ENCODE peak calls at places on chromosomes 7 and 10, in five cellular contexts. One of them, this sample, is unnamed.

GRCh38 chr7:24378871-24379608 is 95.0 kb downstream of the NPY start:
- DNase-seq in K562: no peak
- DNase-seq in H1: no peak
- DNase-seq in GM12892: no peak
- DNase-seq in HepG2: no peak
- DNase-seq in this sample: no peak

GRCh38 chr10:128759174-128759573 is 633.0 kb upstream of the MKI67 start:
- DNase-seq in H1: no peak
- DNase-seq in K562: no peak
- DNase-seq in GM12892: no peak
- DNase-seq in HepG2: no peak
- DNase-seq in this sample: no peak

GRCh38 chr7:69739906-69740545 is 141.8 kb downstream of the AUTS2 start:
- DNase-seq in HepG2: no peak
- DNase-seq in K562: no peak
- DNase-seq in H1: no peak
- DNase-seq in GM12892: no peak
- DNase-seq in this sample: no peak

GRCh38 chr10:102114861-102115618 is 5.1 kb downstream of the LDB1 start:
- DNase-seq in K562: peak; percentile 92
- DNase-seq in HepG2: peak; percentile 79
- DNase-seq in GM12892: peak; percentile 76
- DNase-seq in H1: peak; percentile 85
- DNase-seq in this sample: peak; percentile 84

GRCh38 chr7:5419523-5420107 is 4.0 kb downstream of the TNRC18 start:
- DNase-seq in H1: peak; percentile 81
- DNase-seq in K562: no peak
- DNase-seq in HepG2: peak; percentile 59
- DNase-seq in GM12892: no peak
- DNase-seq in this sample: no peak

GRCh38 chr10:110401401-110402076 is 96.2 kb upstream of the DUSP5 start:
- DNase-seq in GM12892: no peak
- DNase-seq in K562: no peak
- DNase-seq in HepG2: no peak
- DNase-seq in H1: no peak
- DNase-seq in this sample: no peak

GRCh38 chr7:123537026-123537642 is 2.7 kb upstream of the IQUB start:
- DNase-seq in K562: peak; percentile 54
- DNase-seq in HepG2: peak; percentile 13
- DNase-seq in H1: no peak
- DNase-seq in GM12892: no peak
- DNase-seq in this sample: no peak

GRCh38 chr10:114881916-114882315 is 56.1 kb upstream of the TRUB1 start:
- DNase-seq in GM12892: no peak
- DNase-seq in HepG2: no peak
- DNase-seq in K562: no peak
- DNase-seq in H1: no peak
- DNase-seq in this sample: no peak

GRCh38 chr7:135669774-135670173 is 7.5 kb downstream of the STMP1 start:
- DNase-seq in K562: no peak
- DNase-seq in HepG2: no peak
- DNase-seq in H1: no peak
- DNase-seq in GM12892: no peak
- DNase-seq in this sample: no peak

GRCh38 chr10:125995726-125996304 is 99.5 kb downstream of the FANK1 start:
- DNase-seq in H1: no peak
- DNase-seq in HepG2: no peak
- DNase-seq in GM12892: no peak
- DNase-seq in K562: no peak
- DNase-seq in this sample: no peak

GRCh38 chr10:91617073-91617580 is 15.7 kb downstream of the PPP1R3C start:
- DNase-seq in GM12892: no peak
- DNase-seq in H1: no peak
- DNase-seq in K562: no peak
- DNase-seq in HepG2: no peak
- DNase-seq in this sample: no peak

GRCh38 chr7:43313628-43314378 is 201.4 kb downstream of the HECW1 start:
- DNase-seq in HepG2: no peak
- DNase-seq in K562: no peak
- DNase-seq in H1: no peak
- DNase-seq in GM12892: no peak
- DNase-seq in this sample: no peak

GRCh38 chr10:106525871-106526270 is 638.6 kb downstream of the SORCS1 start:
- DNase-seq in GM12892: no peak
- DNase-seq in K562: no peak
- DNase-seq in HepG2: no peak
- DNase-seq in H1: no peak
- DNase-seq in this sample: no peak

GRCh38 chr10:93742633-93743349 is 14.9 kb upstream of the LGI1 start:
- DNase-seq in K562: no peak
- DNase-seq in GM12892: no peak
- DNase-seq in H1: no peak
- DNase-seq in HepG2: no peak
- DNase-seq in this sample: no peak

GRCh38 chr10:51020175-51020574 is 54.1 kb upstream of the PRKG1 start:
- DNase-seq in H1: no peak
- DNase-seq in GM12892: no peak
- DNase-seq in HepG2: no peak
- DNase-seq in K562: no peak
- DNase-seq in this sample: no peak

GRCh38 chr7:82109288-82109687 is 334.3 kb downstream of the CACNA2D1 start:
- DNase-seq in H1: no peak
- DNase-seq in GM12892: no peak
- DNase-seq in K562: no peak
- DNase-seq in HepG2: no peak
- DNase-seq in this sample: no peak

GRCh38 chr10:30359373-30360206 is 10.5 kb upstream of the MTPAP start:
- DNase-seq in H1: peak; percentile 92
- DNase-seq in K562: peak; percentile 89
- DNase-seq in GM12892: peak; percentile 51
- DNase-seq in HepG2: peak; percentile 81
- DNase-seq in this sample: peak; percentile 57

GRCh38 chr7:47887016-47887640 is 61.1 kb downstream of the PKD1L1 start:
- DNase-seq in GM12892: no peak
- DNase-seq in HepG2: no peak
- DNase-seq in K562: no peak
- DNase-seq in H1: peak; percentile 14
- DNase-seq in this sample: no peak

GRCh38 chr7:24609059-24609458 is 35.8 kb downstream of the PALS2 start:
- DNase-seq in GM12892: no peak
- DNase-seq in HepG2: no peak
- DNase-seq in K562: no peak
- DNase-seq in H1: no peak
- DNase-seq in this sample: no peak

GRCh38 chr10:133151528-133151927 is 8.5 kb upstream of the KNDC1 start:
- DNase-seq in K562: no peak
- DNase-seq in H1: peak; percentile 48
- DNase-seq in HepG2: no peak
- DNase-seq in GM12892: no peak
- DNase-seq in this sample: no peak

GRCh38 chr10:31133251-31133627 is 101.6 kb upstream of the ZNF438 start:
- DNase-seq in HepG2: no peak
- DNase-seq in H1: peak; percentile 44
- DNase-seq in GM12892: no peak
- DNase-seq in K562: no peak
- DNase-seq in this sample: no peak

GRCh38 chr10:30858499-30858898 is 173.2 kb downstream of the ZNF438 start:
- DNase-seq in HepG2: no peak
- DNase-seq in H1: no peak
- DNase-seq in GM12892: no peak
- DNase-seq in K562: no peak
- DNase-seq in this sample: no peak

GRCh38 chr7:92621026-92621540 is 30.9 kb upstream of the FAM133B start:
- DNase-seq in K562: peak; percentile 74
- DNase-seq in HepG2: peak; percentile 41
- DNase-seq in H1: peak; percentile 56
- DNase-seq in GM12892: no peak
- DNase-seq in this sample: no peak

GRCh38 chr7:33418251-33418701 is 288.9 kb downstream of the BBS9 start:
- DNase-seq in HepG2: no peak
- DNase-seq in K562: no peak
- DNase-seq in GM12892: no peak
- DNase-seq in H1: no peak
- DNase-seq in this sample: no peak

GRCh38 chr10:87657370-87657769 is 2.3 kb upstream of the PAPSS2 start:
- DNase-seq in GM12892: no peak
- DNase-seq in HepG2: no peak
- DNase-seq in H1: no peak
- DNase-seq in K562: no peak
- DNase-seq in this sample: no peak

GRCh38 chr10:127424594-127425264 is 124.4 kb upstream of the NPS start:
- DNase-seq in GM12892: no peak
- DNase-seq in HepG2: no peak
- DNase-seq in K562: no peak
- DNase-seq in H1: no peak
- DNase-seq in this sample: no peak

GRCh38 chr10:22713853-22714523 is 390 bp downstream of the PIP4K2A start:
- DNase-seq in H1: peak; percentile 60
- DNase-seq in HepG2: no peak
- DNase-seq in GM12892: no peak
- DNase-seq in K562: peak; percentile 56
- DNase-seq in this sample: no peak

GRCh38 chr7:13551503-13551902 is 438.0 kb downstream of the ETV1 start:
- DNase-seq in HepG2: no peak
- DNase-seq in H1: no peak
- DNase-seq in GM12892: no peak
- DNase-seq in K562: no peak
- DNase-seq in this sample: no peak

GRCh38 chr7:4837814-4838625 is 23.8 kb downstream of the PAPOLB start:
- DNase-seq in HepG2: no peak
- DNase-seq in GM12892: no peak
- DNase-seq in H1: peak; percentile 50
- DNase-seq in K562: no peak
- DNase-seq in this sample: no peak

GRCh38 chr10:124697837-124698559 is 46.2 kb downstream of the FAM53B start:
- DNase-seq in HepG2: no peak
- DNase-seq in H1: no peak
- DNase-seq in GM12892: no peak
- DNase-seq in K562: no peak
- DNase-seq in this sample: no peak

GRCh38 chr10:34821587-34822585 is 6.8 kb upstream of the PARD3 start:
- DNase-seq in GM12892: no peak
- DNase-seq in K562: no peak
- DNase-seq in HepG2: no peak
- DNase-seq in H1: no peak
- DNase-seq in this sample: no peak

GRCh38 chr10:71810048-71810750 is 36.9 kb upstream of the VSIR start:
- DNase-seq in HepG2: no peak
- DNase-seq in K562: no peak
- DNase-seq in GM12892: no peak
- DNase-seq in H1: no peak
- DNase-seq in this sample: no peak

GRCh38 chr10:86960003-86960862 is 1.8 kb downstream of the SNCG start:
- DNase-seq in K562: peak; percentile 92
- DNase-seq in GM12892: peak; percentile 80
- DNase-seq in HepG2: peak; percentile 68
- DNase-seq in H1: peak; percentile 81
- DNase-seq in this sample: peak; percentile 86

GRCh38 chr10:131078131-131078881 is 233.2 kb downstream of the TCERG1L start:
- DNase-seq in K562: no peak
- DNase-seq in H1: no peak
- DNase-seq in HepG2: no peak
- DNase-seq in GM12892: no peak
- DNase-seq in this sample: no peak

GRCh38 chr7:15801565-15801964 is 115.1 kb upstream of the MEOX2 start:
- DNase-seq in H1: no peak
- DNase-seq in K562: no peak
- DNase-seq in GM12892: no peak
- DNase-seq in HepG2: no peak
- DNase-seq in this sample: no peak

GRCh38 chr10:119401671-119402395 is 140.7 kb downstream of the RGS10 start:
- DNase-seq in K562: peak; percentile 14
- DNase-seq in GM12892: no peak
- DNase-seq in H1: no peak
- DNase-seq in HepG2: peak; percentile 35
- DNase-seq in this sample: no peak
- TF ChIP-seq POLR2A in K562: no peak
- TF ChIP-seq POLR2A in GM12892: no peak
- TF ChIP-seq POLR2A in H1: no peak
- TF ChIP-seq POLR2A in HepG2: no peak
- TF ChIP-seq POLR2A in this sample: no peak

GRCh38 chr7:38027884-38028455 is 107.5 kb downstream of the EPDR1 start:
- DNase-seq in GM12892: no peak
- DNase-seq in H1: no peak
- DNase-seq in HepG2: no peak
- DNase-seq in K562: no peak
- DNase-seq in this sample: no peak
- TF ChIP-seq TAF1 in GM12892: no peak
- TF ChIP-seq TAF1 in H1: no peak
- TF ChIP-seq TAF1 in HepG2: no peak
- TF ChIP-seq TAF1 in K562: no peak
- TF ChIP-seq TAF1 in this sample: no peak

DNA sequence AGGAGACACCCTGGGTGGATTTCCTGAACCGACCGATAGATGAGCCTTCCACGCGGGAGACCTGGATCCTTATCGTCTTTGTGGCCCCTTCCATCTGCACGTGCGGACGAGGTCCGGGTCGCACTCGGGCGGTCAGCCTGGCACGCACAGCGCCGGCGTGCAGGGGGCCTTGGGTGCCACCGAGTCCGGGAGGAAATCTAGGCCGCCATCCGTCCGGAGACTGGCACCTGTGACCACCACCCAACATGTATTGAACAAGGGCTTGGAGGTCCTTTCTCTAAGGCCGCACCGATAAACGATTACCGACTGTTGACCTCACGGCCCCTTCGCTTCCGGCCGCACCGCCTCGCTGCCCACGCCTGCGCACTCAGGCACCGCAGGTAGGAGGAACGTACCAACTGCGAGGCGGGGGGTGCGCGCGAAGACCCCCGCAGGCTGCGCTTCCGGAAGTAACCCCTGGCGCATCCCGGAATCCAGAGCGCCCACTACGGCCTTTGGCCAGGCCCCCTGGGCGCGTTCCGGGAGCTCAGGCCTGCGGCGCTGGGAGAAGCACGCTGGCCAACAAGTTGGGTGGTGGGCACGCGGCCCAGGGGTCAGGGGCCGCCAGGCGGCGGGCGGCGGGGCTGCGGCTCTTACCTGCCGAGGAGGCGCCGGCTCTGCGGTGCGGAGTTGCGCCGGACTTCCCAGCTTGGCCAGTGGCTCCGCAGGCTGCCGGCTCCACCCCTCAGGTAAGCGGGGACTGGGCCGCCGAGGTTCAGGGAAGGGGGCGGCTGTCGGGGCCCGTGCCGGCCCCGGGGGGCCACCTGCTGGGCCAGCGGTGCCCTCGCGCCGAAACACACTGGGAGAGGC is at the start of the genes ACTR3C and LRRC61:
- DNase-seq in HepG2: peak; percentile 74
- DNase-seq in GM12892: no peak
- DNase-seq in K562: peak; percentile 92
- DNase-seq in H1: no peak
- DNase-seq in this sample: peak; percentile 67
- TF ChIP-seq POLR2AphosphoS5 in HepG2: peak; percentile 95
- TF ChIP-seq POLR2AphosphoS5 in GM12892: peak; percentile 81
- TF ChIP-seq POLR2AphosphoS5 in K562: no peak
- TF ChIP-seq POLR2AphosphoS5 in H1: no peak
- TF ChIP-seq POLR2AphosphoS5 in this sample: peak; percentile 91

GRCh38 chr7:117791877-117792780 is 81.1 kb downstream of the CTTNBP2 start:
- DNase-seq in HepG2: no peak
- DNase-seq in H1: no peak
- DNase-seq in K562: peak; percentile 90
- DNase-seq in GM12892: no peak
- DNase-seq in this sample: no peak
- TF ChIP-seq POLR2A in HepG2: no peak
- TF ChIP-seq POLR2A in H1: no peak
- TF ChIP-seq POLR2A in K562: no peak
- TF ChIP-seq POLR2A in GM12892: no peak
- TF ChIP-seq POLR2A in this sample: no peak